ENCODE peak calls at places on chromosomes 3 and 15, in ten cellular contexts. U is esophagus squamous epithelium; F is sigmoid colon; D is fibroblast of pulmonary artery; N is pancreas; T is central memory CD4-positive, alpha-beta T cell; I is mesendoderm; C is T-helper 2 cell; K is lung; E is naive thymus-derived CD8-positive, alpha-beta T cell. M is an unnamed sample.

GRCh38 chr3:138933981-138934691 is 12.8 kb downstream of the FOXL2 start:
- DNase-seq in U (no peak), F (peak), D (no peak), N (no peak), T (no peak), I (no peak), C (no peak), K (no peak), E (no peak), M (no peak)

GRCh38 chr15:62868507-62868906 is 174.0 kb upstream of the TPM1 start:
- DNase-seq in U (no peak), F (peak), D (no peak), N (no peak), T (no peak), I (no peak), C (no peak), K (no peak), E (no peak), M (no peak)

GRCh38 chr15:40249477-40250303 is 10.8 kb downstream of the PAK6 start:
- DNase-seq in U (no peak), F (no peak), D (no peak), N (peak), T (no peak), I (no peak), C (no peak), K (no peak), E (no peak), M (no peak)

GRCh38 chr3:78647735-78648134 is 1120.1 kb downstream of the ROBO1 start:
- DNase-seq in U (no peak), F (no peak), D (peak), N (no peak), T (no peak), I (no peak), C (no peak), K (no peak), E (no peak), M (no peak)

GRCh38 chr15:45091581-45091980 is 22.4 kb downstream of the DUOX2 start:
- DNase-seq in U (no peak), F (no peak), D (no peak), N (no peak), T (no peak), I (no peak), C (no peak), K (no peak), E (no peak), M (no peak)

GRCh38 chr3:112610121-112610520 is 30.8 kb downstream of the CCDC80 start:
- DNase-seq in U (no peak), F (no peak), D (peak), N (no peak), T (no peak), I (no peak), C (no peak), K (no peak), E (no peak), M (no peak)

GRCh38 chr15:99322643-99323405 is 71.5 kb downstream of the LRRC28 start:
- DNase-seq in U (no peak), F (no peak), D (no peak), N (no peak), T (no peak), I (no peak), C (no peak), K (no peak), E (no peak), M (no peak)

GRCh38 chr15:25240461-25241021 is 198.3 kb downstream of the UBE3A start:
- DNase-seq in U (no peak), F (peak), D (no peak), N (peak), T (no peak), I (no peak), C (no peak), K (no peak), E (no peak), M (no peak)

GRCh38 chr15:50257206-50257735 is 8.3 kb downstream of the HDC start:
- DNase-seq in U (no peak), F (no peak), D (no peak), N (no peak), T (no peak), I (no peak), C (no peak), K (peak), E (no peak), M (no peak)

GRCh38 chr3:125310623-125311076 is 64.5 kb downstream of the ZNF148 start:
- DNase-seq in U (no peak), F (no peak), D (no peak), N (no peak), T (peak), I (peak), C (peak), K (no peak), E (peak), M (peak)

GRCh38 chr3:71247221-71247947 is 336.1 kb downstream of the FOXP1 start:
- DNase-seq in U (no peak), F (no peak), D (peak), N (no peak), T (no peak), I (peak), C (no peak), K (no peak), E (no peak), M (no peak)

GRCh38 chr3:107588217-107588616 is 65.5 kb downstream of the BBX start:
- DNase-seq in U (no peak), F (no peak), D (no peak), N (no peak), T (no peak), I (no peak), C (no peak), K (no peak), E (no peak), M (no peak)